ENCODE peak calls at places on chromosomes 2 and 18, in ten cellular contexts. One of them, this sample, is unnamed.

GRCh38 chr2:66696374-66696773 is 261.4 kb downstream of the MEIS1 start:
- DNase-seq in stomach: no peak
- DNase-seq in vagina: no peak
- DNase-seq in transverse colon: no peak
- DNase-seq in suprapubic skin: no peak
- DNase-seq in endothelial cell of umbilical vein: no peak
- DNase-seq in prostate gland: no peak
- DNase-seq in GM23338: no peak
- DNase-seq in K562: no peak
- DNase-seq in spleen: no peak
- DNase-seq in this sample: no peak

GRCh38 chr2:224025874-224026273 is 13.2 kb downstream of the SERPINE2 start:
- DNase-seq in transverse colon: peak; percentile 11
- DNase-seq in prostate gland: no peak
- DNase-seq in spleen: no peak
- DNase-seq in vagina: no peak
- DNase-seq in endothelial cell of umbilical vein: no peak
- DNase-seq in stomach: no peak
- DNase-seq in suprapubic skin: no peak
- DNase-seq in GM23338: peak; percentile 64
- DNase-seq in K562: no peak
- DNase-seq in this sample: no peak

GRCh38 chr2:10868465-10869314 is 43.0 kb upstream of the KCNF1 start:
- DNase-seq in suprapubic skin: no peak
- DNase-seq in GM23338: no peak
- DNase-seq in spleen: no peak
- DNase-seq in transverse colon: no peak
- DNase-seq in endothelial cell of umbilical vein: no peak
- DNase-seq in stomach: no peak
- DNase-seq in K562: no peak
- DNase-seq in prostate gland: no peak
- DNase-seq in vagina: no peak
- DNase-seq in this sample: no peak

GRCh38 chr18:74522635-74523548 is 11.4 kb upstream of the CNDP1 start:
- DNase-seq in endothelial cell of umbilical vein: no peak
- DNase-seq in GM23338: no peak
- DNase-seq in suprapubic skin: no peak
- DNase-seq in vagina: no peak
- DNase-seq in transverse colon: no peak
- DNase-seq in stomach: peak; percentile 18
- DNase-seq in prostate gland: no peak
- DNase-seq in spleen: peak; percentile 70
- DNase-seq in K562: no peak
- DNase-seq in this sample: no peak

GRCh38 chr2:99881901-99882591 is 260.3 kb downstream of the AFF3 start:
- DNase-seq in suprapubic skin: no peak
- DNase-seq in transverse colon: no peak
- DNase-seq in vagina: no peak
- DNase-seq in stomach: no peak
- DNase-seq in GM23338: peak; percentile 28
- DNase-seq in K562: no peak
- DNase-seq in endothelial cell of umbilical vein: peak; percentile 71
- DNase-seq in prostate gland: no peak
- DNase-seq in spleen: no peak
- DNase-seq in this sample: no peak

GRCh38 chr2:120978359-120979050 is 242.8 kb downstream of the GLI2 start:
- DNase-seq in vagina: no peak
- DNase-seq in GM23338: no peak
- DNase-seq in prostate gland: no peak
- DNase-seq in K562: no peak
- DNase-seq in stomach: no peak
- DNase-seq in transverse colon: no peak
- DNase-seq in spleen: peak; percentile 68
- DNase-seq in suprapubic skin: no peak
- DNase-seq in endothelial cell of umbilical vein: no peak
- DNase-seq in this sample: no peak

GRCh38 chr2:57979158-57979557 is 67.4 kb upstream of the VRK2 start:
- DNase-seq in transverse colon: no peak
- DNase-seq in spleen: no peak
- DNase-seq in suprapubic skin: no peak
- DNase-seq in GM23338: peak; percentile 27
- DNase-seq in K562: no peak
- DNase-seq in stomach: no peak
- DNase-seq in vagina: no peak
- DNase-seq in endothelial cell of umbilical vein: no peak
- DNase-seq in prostate gland: no peak
- DNase-seq in this sample: no peak

GRCh38 chr2:118088051-118089014 is at the start of gene INSIG2:
- DNase-seq in GM23338: peak; percentile 99
- DNase-seq in prostate gland: peak; percentile 94
- DNase-seq in transverse colon: peak; percentile 96
- DNase-seq in suprapubic skin: peak; percentile 93
- DNase-seq in vagina: peak; percentile 90
- DNase-seq in endothelial cell of umbilical vein: peak; percentile 89
- DNase-seq in K562: peak; percentile 91
- DNase-seq in spleen: peak; percentile 98
- DNase-seq in stomach: peak; percentile 96
- DNase-seq in this sample: peak; percentile 69

GRCh38 chr2:105455488-105455991 is 56.7 kb upstream of the FHL2 start:
- DNase-seq in spleen: no peak
- DNase-seq in K562: no peak
- DNase-seq in transverse colon: peak; percentile 75
- DNase-seq in GM23338: no peak
- DNase-seq in prostate gland: peak; percentile 90
- DNase-seq in stomach: peak; percentile 74
- DNase-seq in endothelial cell of umbilical vein: peak; percentile 68
- DNase-seq in vagina: no peak
- DNase-seq in suprapubic skin: no peak
- DNase-seq in this sample: no peak

GRCh38 chr2:233807966-233808892 is 30.1 kb downstream of the MROH2A start:
- DNase-seq in prostate gland: no peak
- DNase-seq in stomach: peak; percentile 15
- DNase-seq in K562: no peak
- DNase-seq in spleen: peak; percentile 49
- DNase-seq in transverse colon: no peak
- DNase-seq in GM23338: no peak
- DNase-seq in vagina: peak; percentile 58
- DNase-seq in suprapubic skin: no peak
- DNase-seq in endothelial cell of umbilical vein: no peak
- DNase-seq in this sample: no peak

GRCh38 chr18:55189972-55190371 is 230.7 kb upstream of the CCDC68 start:
- DNase-seq in prostate gland: no peak
- DNase-seq in GM23338: peak; percentile 58
- DNase-seq in endothelial cell of umbilical vein: no peak
- DNase-seq in suprapubic skin: no peak
- DNase-seq in vagina: no peak
- DNase-seq in stomach: no peak
- DNase-seq in spleen: no peak
- DNase-seq in K562: no peak
- DNase-seq in transverse colon: no peak
- DNase-seq in this sample: no peak

DNA sequence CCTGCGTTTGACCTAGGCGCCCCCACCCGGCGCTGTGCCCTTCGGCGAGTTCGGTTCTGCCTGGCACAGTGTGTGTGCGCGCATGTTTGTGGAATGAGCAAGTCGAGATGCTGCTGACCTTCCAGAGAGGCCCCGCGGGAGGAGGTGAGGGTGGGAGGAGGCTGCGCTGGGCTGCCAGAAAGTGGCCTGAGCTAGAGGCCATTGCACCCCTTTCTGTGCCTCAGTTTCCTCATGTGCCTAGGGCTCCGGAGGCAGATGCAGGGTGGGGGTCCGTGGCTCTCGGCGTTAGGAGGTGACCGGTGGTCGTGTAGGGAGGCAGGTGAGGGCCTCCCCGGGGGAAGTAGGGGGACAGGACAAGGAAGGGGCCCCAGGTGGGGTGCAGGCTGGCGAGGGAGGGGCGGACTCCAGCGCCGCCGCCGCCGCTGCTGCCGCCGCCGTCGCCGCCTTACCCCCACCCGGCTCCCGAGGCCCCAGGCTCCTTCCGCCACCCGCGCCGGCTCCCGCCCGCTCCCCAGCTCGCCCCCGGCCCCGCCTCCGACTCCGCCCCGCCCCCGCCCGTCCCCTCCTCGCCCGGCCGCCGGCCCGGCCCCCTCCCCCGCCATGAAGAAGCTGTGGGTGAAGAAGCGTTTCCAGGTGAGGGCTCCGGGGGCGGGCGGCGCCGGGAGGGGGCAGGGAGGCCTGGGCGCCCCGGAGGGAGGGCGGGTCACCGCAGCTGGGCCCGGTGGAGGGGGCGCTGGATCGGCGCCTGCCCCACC is 7.0 kb downstream of the SPEG start:
- DNase-seq in vagina: no peak
- DNase-seq in spleen: peak; percentile 79
- DNase-seq in endothelial cell of umbilical vein: no peak
- DNase-seq in stomach: peak; percentile 53
- DNase-seq in transverse colon: peak; percentile 55
- DNase-seq in K562: peak; percentile 97
- DNase-seq in prostate gland: peak; percentile 39
- DNase-seq in GM23338: peak; percentile 72
- DNase-seq in suprapubic skin: peak; percentile 57
- DNase-seq in this sample: peak; percentile 57
- TF ChIP-seq POLR2AphosphoS5 in vagina: no peak
- TF ChIP-seq POLR2AphosphoS5 in spleen: no peak
- TF ChIP-seq POLR2AphosphoS5 in endothelial cell of umbilical vein: no peak
- TF ChIP-seq POLR2AphosphoS5 in stomach: no peak
- TF ChIP-seq POLR2AphosphoS5 in transverse colon: no peak
- TF ChIP-seq POLR2AphosphoS5 in K562: no peak
- TF ChIP-seq POLR2AphosphoS5 in prostate gland: no peak
- TF ChIP-seq POLR2AphosphoS5 in GM23338: no peak
- TF ChIP-seq POLR2AphosphoS5 in suprapubic skin: no peak
- TF ChIP-seq POLR2AphosphoS5 in this sample: no peak

DNA sequence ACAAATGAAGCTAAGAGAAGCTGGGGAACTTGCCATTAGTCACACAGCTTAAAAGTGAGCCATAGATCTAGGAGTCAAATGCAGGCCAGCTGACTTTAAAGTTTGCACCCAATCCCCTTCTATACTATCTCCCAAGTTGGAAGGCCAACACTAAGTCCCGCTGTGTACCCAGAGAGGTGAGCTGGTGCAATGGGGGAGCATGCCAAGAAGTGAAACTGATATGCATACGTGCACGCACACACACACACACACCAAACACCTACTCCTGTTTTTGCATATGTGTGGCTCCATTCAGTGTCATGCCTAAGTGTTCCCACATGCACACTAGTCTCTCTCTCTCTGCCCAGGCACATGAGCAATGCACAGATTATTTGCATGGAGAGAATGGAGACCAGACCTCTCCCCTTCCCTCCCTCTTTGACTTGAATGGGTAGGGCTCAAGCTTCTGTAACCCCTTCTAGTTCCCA is 5.4 kb downstream of the WNT10A start:
- DNase-seq in endothelial cell of umbilical vein: no peak
- DNase-seq in spleen: peak; percentile 67
- DNase-seq in GM23338: no peak
- DNase-seq in prostate gland: no peak
- DNase-seq in transverse colon: no peak
- DNase-seq in suprapubic skin: no peak
- DNase-seq in stomach: no peak
- DNase-seq in K562: no peak
- DNase-seq in vagina: no peak
- DNase-seq in this sample: peak; percentile 50
- TF ChIP-seq POLR2AphosphoS5 in endothelial cell of umbilical vein: no peak
- TF ChIP-seq POLR2AphosphoS5 in spleen: no peak
- TF ChIP-seq POLR2AphosphoS5 in GM23338: no peak
- TF ChIP-seq POLR2AphosphoS5 in prostate gland: no peak
- TF ChIP-seq POLR2AphosphoS5 in transverse colon: no peak
- TF ChIP-seq POLR2AphosphoS5 in suprapubic skin: no peak
- TF ChIP-seq POLR2AphosphoS5 in stomach: no peak
- TF ChIP-seq POLR2AphosphoS5 in K562: no peak
- TF ChIP-seq POLR2AphosphoS5 in vagina: no peak
- TF ChIP-seq POLR2AphosphoS5 in this sample: no peak

DNA sequence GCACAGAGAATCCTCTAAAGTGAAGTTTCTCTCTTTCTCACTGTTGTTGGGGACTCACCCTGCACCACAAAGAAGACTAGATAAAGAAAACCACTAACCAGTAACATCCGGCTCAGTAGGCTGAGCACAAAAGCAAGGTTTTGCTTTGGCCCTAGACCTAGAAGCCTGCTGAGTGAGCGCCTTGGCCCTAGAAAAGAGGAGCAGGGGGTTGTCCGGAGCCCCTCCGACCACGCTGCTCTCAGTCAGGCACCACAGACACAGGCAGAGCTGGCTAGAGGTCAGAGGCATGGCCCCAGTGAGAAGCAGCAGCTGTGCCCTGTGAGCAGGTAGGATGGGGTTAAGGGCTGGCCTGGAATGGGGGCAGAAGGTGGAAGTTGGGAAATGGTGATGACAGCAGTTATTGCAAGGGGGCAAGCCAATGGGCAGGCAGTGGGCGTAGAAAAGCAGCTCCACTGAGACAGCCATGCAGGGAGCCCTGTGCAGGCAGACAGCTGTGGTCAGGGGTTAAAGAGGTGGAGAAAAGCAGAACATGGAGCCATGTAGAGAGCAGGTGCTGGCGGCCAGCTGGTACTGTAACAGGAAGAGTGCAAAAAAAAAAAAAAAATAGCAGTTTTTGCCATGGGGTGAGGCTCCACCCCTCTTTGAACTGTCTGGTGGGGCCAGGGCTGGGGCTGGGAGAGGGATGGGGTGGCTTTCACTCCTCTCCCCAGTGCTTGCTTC is 36.9 kb upstream of the SLC14A1 start:
- DNase-seq in endothelial cell of umbilical vein: no peak
- DNase-seq in spleen: peak; percentile 90
- DNase-seq in prostate gland: no peak
- DNase-seq in stomach: no peak
- DNase-seq in K562: peak; percentile 11
- DNase-seq in transverse colon: peak; percentile 32
- DNase-seq in GM23338: no peak
- DNase-seq in suprapubic skin: no peak
- DNase-seq in vagina: no peak
- DNase-seq in this sample: no peak
- TF ChIP-seq POLR2AphosphoS5 in endothelial cell of umbilical vein: no peak
- TF ChIP-seq POLR2AphosphoS5 in spleen: peak; percentile 47
- TF ChIP-seq POLR2AphosphoS5 in prostate gland: no peak
- TF ChIP-seq POLR2AphosphoS5 in stomach: no peak
- TF ChIP-seq POLR2AphosphoS5 in K562: peak; percentile 23
- TF ChIP-seq POLR2AphosphoS5 in transverse colon: no peak
- TF ChIP-seq POLR2AphosphoS5 in GM23338: no peak
- TF ChIP-seq POLR2AphosphoS5 in suprapubic skin: no peak
- TF ChIP-seq POLR2AphosphoS5 in vagina: no peak
- TF ChIP-seq POLR2AphosphoS5 in this sample: no peak

DNA sequence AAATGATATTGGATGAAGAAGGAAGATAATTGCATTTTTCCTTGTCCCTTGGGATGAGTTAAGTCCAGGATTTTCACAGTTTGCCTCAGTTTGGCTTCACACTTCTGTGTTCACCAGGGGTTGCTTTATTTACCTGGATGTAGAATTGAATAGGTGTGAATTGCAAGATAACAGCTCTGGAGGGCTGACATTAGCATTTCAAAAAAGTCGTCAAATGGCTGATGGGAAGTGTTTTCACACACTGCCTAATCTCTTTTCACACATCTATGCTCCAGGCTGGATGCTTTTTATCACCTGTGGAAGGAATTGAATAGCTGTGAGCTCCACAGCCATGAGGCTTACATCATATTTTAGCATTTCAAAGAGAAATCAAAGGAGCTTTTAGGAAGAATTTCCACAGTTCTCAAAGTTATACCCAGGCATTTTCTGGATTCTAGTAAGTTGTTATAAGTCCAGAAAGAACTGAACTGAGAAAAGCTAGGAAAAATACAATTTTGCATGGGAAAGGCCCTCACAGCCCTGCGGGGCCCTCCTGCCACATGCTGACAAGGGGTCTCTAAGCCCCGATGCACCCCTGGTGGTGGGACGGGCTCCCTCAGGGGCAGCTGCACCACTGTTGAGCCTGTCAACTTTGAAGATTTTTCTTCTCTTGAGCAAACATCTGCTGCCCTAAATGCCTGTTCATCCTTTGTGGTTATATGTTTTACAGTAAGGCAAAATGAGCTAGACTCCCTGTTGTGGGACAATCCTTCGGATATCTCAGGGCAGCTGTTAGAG is 43.9 kb downstream of the TEX51 start:
- DNase-seq in transverse colon: no peak
- DNase-seq in spleen: no peak
- DNase-seq in GM23338: peak; percentile 54
- DNase-seq in prostate gland: no peak
- DNase-seq in suprapubic skin: no peak
- DNase-seq in stomach: no peak
- DNase-seq in endothelial cell of umbilical vein: no peak
- DNase-seq in K562: no peak
- DNase-seq in vagina: no peak
- DNase-seq in this sample: no peak
- TF ChIP-seq POLR2AphosphoS5 in transverse colon: no peak
- TF ChIP-seq POLR2AphosphoS5 in spleen: no peak
- TF ChIP-seq POLR2AphosphoS5 in GM23338: peak; percentile 35
- TF ChIP-seq POLR2AphosphoS5 in prostate gland: no peak
- TF ChIP-seq POLR2AphosphoS5 in suprapubic skin: no peak
- TF ChIP-seq POLR2AphosphoS5 in stomach: no peak
- TF ChIP-seq POLR2AphosphoS5 in endothelial cell of umbilical vein: no peak
- TF ChIP-seq POLR2AphosphoS5 in K562: no peak
- TF ChIP-seq POLR2AphosphoS5 in vagina: no peak
- TF ChIP-seq POLR2AphosphoS5 in this sample: no peak

This sample was measured in GM12891.